ENCODE peak calls at places on chromosomes 5 and 9, in five cellular contexts. W, M, R, H and Q are unnamed samples.

GRCh38 chr9:33921967-33922895 is 105.3 kb downstream of the UBE2R2 start:
- DNase-seq in W (no peak), M (peak; percentile 55), R (no peak), H (no peak), Q (no peak)

GRCh38 chr9:130064621-130065020 is 10.9 kb downstream of the GPR107 start:
- DNase-seq in W (no peak), M (no peak), R (no peak), H (no peak), Q (no peak)

GRCh38 chr5:6457592-6457991 is 8.9 kb downstream of the UBE2QL1 start:
- DNase-seq in W (no peak), M (no peak), R (no peak), H (no peak), Q (no peak)

GRCh38 chr9:16445141-16445920 is 425.1 kb downstream of the BNC2 start:
- DNase-seq in W (no peak), M (no peak), R (no peak), H (no peak), Q (peak; percentile 88)

GRCh38 chr9:105206821-105207699 is 37.4 kb upstream of the SLC44A1 start:
- DNase-seq in W (no peak), M (no peak), R (no peak), H (no peak), Q (no peak)

GRCh38 chr5:141877478-141878185 is 578 bp downstream of the PCDH1 start:
- DNase-seq in W (no peak), M (peak; percentile 74), R (no peak), H (peak; percentile 18), Q (peak; percentile 36)

GRCh38 chr5:66769839-66770617 is 173.8 kb downstream of the MAST4 start:
- DNase-seq in W (no peak), M (no peak), R (peak; percentile 24), H (no peak), Q (no peak)

GRCh38 chr9:113302792-113303418 is at the start of gene RNF183:
- DNase-seq in W (no peak), M (no peak), R (no peak), H (no peak), Q (no peak)

GRCh38 chr5:87268126-87268969 is 665 bp downstream of the RASA1 start:
- DNase-seq in W (no peak), M (peak; percentile 88), R (peak; percentile 75), H (peak; percentile 78), Q (peak; percentile 70)

GRCh38 chr5:77035950-77036349 is 5.7 kb downstream of the AGGF1 start:
- DNase-seq in W (no peak), M (no peak), R (no peak), H (no peak), Q (no peak)

GRCh38 chr9:72394061-72394460 is 29.1 kb upstream of the ZFAND5 start:
- DNase-seq in W (no peak), M (no peak), R (no peak), H (no peak), Q (no peak)

GRCh38 chr5:157735991-157736390 is 4.8 kb downstream of the THG1L start:
- DNase-seq in W (no peak), M (no peak), R (no peak), H (no peak), Q (no peak)

GRCh38 chr5:133489632-133490031 is 122.7 kb downstream of the FSTL4 start:
- DNase-seq in W (no peak), M (no peak), R (no peak), H (no peak), Q (peak; percentile 49)

GRCh38 chr9:117917873-117918272 is 213.7 kb downstream of the TLR4 start:
- DNase-seq in W (no peak), M (no peak), R (no peak), H (no peak), Q (peak; percentile 3)

GRCh38 chr5:143695244-143695885 is 116.6 kb upstream of the HMHB1 start:
- DNase-seq in W (no peak), M (no peak), R (no peak), H (no peak), Q (no peak)

GRCh38 chr5:148482697-148483462 is 99.1 kb downstream of the FBXO38 start:
- DNase-seq in W (peak; percentile 61), M (peak; percentile 79), R (peak; percentile 50), H (peak; percentile 36), Q (peak; percentile 12)

GRCh38 chr9:128916204-128916603 is 4.6 kb upstream of the PHYHD1 start:
- DNase-seq in W (no peak), M (no peak), R (no peak), H (no peak), Q (no peak)

GRCh38 chr5:149561848-149562247 is 10.6 kb upstream of the CSNK1A1 start:
- DNase-seq in W (peak; percentile 94), M (no peak), R (peak; percentile 34), H (no peak), Q (peak; percentile 95)

GRCh38 chr5:154970759-154971158 is 29.9 kb downstream of the MRPL22 start:
- DNase-seq in W (no peak), M (no peak), R (no peak), H (no peak), Q (no peak)

GRCh38 chr5:147949711-147950573 is 43.6 kb upstream of the C5orf46 start:
- DNase-seq in W (peak; percentile 25), M (no peak), R (no peak), H (no peak), Q (no peak)

GRCh38 chr5:5340206-5340729 is 82.2 kb upstream of the ICE1 start:
- DNase-seq in W (peak; percentile 24), M (peak; percentile 91), R (peak; percentile 55), H (no peak), Q (peak; percentile 85)

GRCh38 chr5:65721050-65721774 is 697 bp downstream of the SGTB start:
- DNase-seq in W (no peak), M (peak; percentile 85), R (peak; percentile 51), H (peak; percentile 21), Q (peak; percentile 58)

GRCh38 chr5:140245354-140245753 is 57.5 kb downstream of the PFDN1 start:
- DNase-seq in W (no peak), M (no peak), R (no peak), H (no peak), Q (no peak)

GRCh38 chr9:93960971-93961841 is 6.1 kb upstream of the BARX1 start:
- DNase-seq in W (no peak), M (peak; percentile 57), R (no peak), H (no peak), Q (no peak)

GRCh38 chr9:111992523-111992922 is 95.9 kb downstream of the UGCG start:
- DNase-seq in W (no peak), M (no peak), R (no peak), H (no peak), Q (peak; percentile 94)

GRCh38 chr5:127754727-127755126 is 51.5 kb downstream of the CCDC192 start:
- DNase-seq in W (no peak), M (no peak), R (no peak), H (no peak), Q (no peak)

GRCh38 chr5:42074353-42074752 is 149.3 kb downstream of the FBXO4 start:
- DNase-seq in W (no peak), M (no peak), R (no peak), H (no peak), Q (no peak)

GRCh38 chr9:38208206-38208901 is 139.3 kb upstream of the SHB start:
- DNase-seq in W (no peak), M (no peak), R (no peak), H (no peak), Q (peak; percentile 93)

GRCh38 chr9:74777136-74777879 is 110.4 kb downstream of the TRPM6 start:
- DNase-seq in W (no peak), M (peak; percentile 81), R (peak; percentile 62), H (peak; percentile 63), Q (peak; percentile 36)

GRCh38 chr9:134293031-134293521 is 33.2 kb upstream of the RXRA start:
- DNase-seq in W (no peak), M (peak; percentile 49), R (no peak), H (no peak), Q (no peak)

GRCh38 chr5:83162598-83162997 is 85.3 kb downstream of the XRCC4 start:
- DNase-seq in W (no peak), M (no peak), R (no peak), H (no peak), Q (no peak)

GRCh38 chr9:110141118-110141797 is 66.7 kb downstream of the C9orf152 start:
- DNase-seq in W (no peak), M (peak; percentile 83), R (peak; percentile 61), H (no peak), Q (peak; percentile 83)

GRCh38 chr9:105690742-105691141 is 3.6 kb upstream of the TMEM38B start:
- DNase-seq in W (no peak), M (no peak), R (no peak), H (no peak), Q (no peak)

GRCh38 chr9:129482521-129483466 is 138.1 kb downstream of the C9orf50 start:
- DNase-seq in W (no peak), M (peak; percentile 94), R (peak; percentile 93), H (peak; percentile 24), Q (peak; percentile 51)

GRCh38 chr5:11143456-11144267 is 382.6 kb upstream of the DAP start:
- DNase-seq in W (no peak), M (no peak), R (no peak), H (no peak), Q (no peak)

GRCh38 chr9:31320507-31320906 is 1063.9 kb upstream of the ACO1 start:
- DNase-seq in W (no peak), M (no peak), R (no peak), H (no peak), Q (no peak)
- H3K4me1 ChIP-seq in W (no peaks in the 10 kb centered on the region), M (no peaks in the 10 kb centered on the region), R (no peaks in the 10 kb centered on the region), H (peaks cover 23% of the 10 kb centered on the region), Q (no peaks in the 10 kb centered on the region)

GRCh38 chr5:111931658-111932057 is 174.7 kb upstream of the NREP start:
- DNase-seq in W (no peak), M (no peak), R (no peak), H (no peak), Q (no peak)

GRCh38 chr5:111929892-111930291 is 172.9 kb upstream of the NREP start:
- DNase-seq in W (no peak), M (no peak), R (no peak), H (no peak), Q (peak; percentile 90)

GRCh38 chr5:111929261-111929660 is 172.3 kb upstream of the NREP start:
- DNase-seq in W (no peak), M (no peak), R (no peak), H (no peak), Q (no peak)

GRCh38 chr5:111930905-111931461 is 174.0 kb upstream of the NREP start:
- DNase-seq in W (no peak), M (no peak), R (no peak), H (no peak), Q (peak; percentile 76)

GRCh38 chr5:111930407-111930806 is 173.4 kb upstream of the NREP start:
- DNase-seq in W (no peak), M (no peak), R (no peak), H (no peak), Q (no peak)
- H3K27ac ChIP-seq in W (no peak overlapping the region), M (no peak overlapping the region), R (no peak overlapping the region), H (no peak overlapping the region), Q (peak overlapping the region; percentile 53)

GRCh38 chr9:37029776-37030590 is 4.1 kb downstream of the PAX5 start:
- DNase-seq in W (no peak), M (no peak), R (no peak), H (no peak), Q (no peak)
- H3K4me1 ChIP-seq in W (peaks cover 27% of the 10 kb centered on the region), M (no peaks in the 10 kb centered on the region), R (peaks cover 43% of the 10 kb centered on the region), H (peaks cover 64% of the 10 kb centered on the region), Q (no peaks in the 10 kb centered on the region)

DNA sequence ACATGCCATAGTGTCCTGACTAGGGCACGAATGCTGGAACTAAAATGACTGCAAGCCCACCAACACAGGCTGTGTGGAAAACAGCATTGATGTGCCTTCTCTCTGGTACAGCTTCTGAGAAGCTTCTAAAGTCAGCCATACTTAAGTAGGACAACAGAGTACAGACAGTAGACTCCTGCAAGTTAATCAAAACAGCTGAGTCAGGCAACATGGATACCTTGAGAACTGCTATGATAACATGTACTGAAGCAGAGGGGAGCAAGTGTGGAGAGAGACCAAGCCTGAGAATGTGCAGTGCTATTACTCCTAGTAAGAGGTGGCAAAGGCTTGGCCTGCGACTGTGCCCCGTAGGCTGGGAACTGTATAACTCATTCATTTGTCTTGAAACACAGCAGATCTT is 2.5 kb downstream of the ISCA1 start:
- DNase-seq in W (no peak), M (no peak), R (no peak), H (no peak), Q (no peak)
- H3K27ac ChIP-seq in W (no peak overlapping the region), M (no peak overlapping the region), R (no peak overlapping the region), H (no peak overlapping the region), Q (no peak overlapping the region)